ENCODE peak calls at places on chromosomes 5 and 9, in five cellular contexts. U is B cell, T is adrenal gland, C is colonic mucosa, V is GM10248. R is an unnamed sample.
A peak's percentile ranks its signal among the peaks of the same experiment; 100 is the strongest.

GRCh38 chr5:145776886-145777285 is 58.3 kb downstream of the PRELID2 start:
- DNase-seq in U (no peak), T (no peak), C (no peak), V (no peak), R (no peak)

GRCh38 chr5:179623906-179624741 is 653 bp upstream of the HNRNPH1 start:
- DNase-seq in U (no peak), T (peak; percentile 52), C (peak; percentile 38), V (peak; percentile 48), R (no peak)

GRCh38 chr5:160169326-160169725 is 50.1 kb upstream of the PWWP2A start:
- DNase-seq in U (no peak), T (no peak), C (no peak), V (no peak), R (no peak)

GRCh38 chr9:130638278-130639118 is 25.9 kb upstream of the PRDM12 start:
- DNase-seq in U (no peak), T (no peak), C (no peak), V (no peak), R (no peak)

GRCh38 chr9:137070201-137070905 is at the start of gene SAPCD2:
- DNase-seq in U (peak; percentile 89), T (peak; percentile 82), C (peak; percentile 89), V (peak; percentile 94), R (no peak)

GRCh38 chr5:150700600-150701377 is at the start of gene RBM22:
- DNase-seq in U (peak; percentile 91), T (peak; percentile 92), C (peak; percentile 95), V (peak; percentile 90), R (peak; percentile 44)

GRCh38 chr9:85484235-85484634 is 257.5 kb downstream of the AGTPBP1 start:
- DNase-seq in U (no peak), T (no peak), C (no peak), V (no peak), R (no peak)

GRCh38 chr9:76926324-76926731 is 20.4 kb upstream of the PRUNE2 start:
- DNase-seq in U (no peak), T (no peak), C (no peak), V (no peak), R (no peak)

GRCh38 chr9:119216891-119217290 is 152.3 kb downstream of the BRINP1 start:
- DNase-seq in U (no peak), T (peak; percentile 18), C (no peak), V (no peak), R (no peak)

GRCh38 chr5:6728011-6728794 is 15.0 kb downstream of the TENT4A start:
- DNase-seq in U (peak; percentile 58), T (no peak), C (no peak), V (peak; percentile 76), R (no peak)

GRCh38 chr9:71812385-71812784 is 44.1 kb upstream of the CEMIP2 start:
- DNase-seq in U (no peak), T (no peak), C (no peak), V (no peak), R (no peak)

GRCh38 chr9:34688329-34689161 is 2.5 kb downstream of the CCL19 start:
- DNase-seq in U (no peak), T (no peak), C (no peak), V (no peak), R (no peak)

GRCh38 chr5:152309926-152310450 is 95.1 kb downstream of the NMUR2 start:
- DNase-seq in U (no peak), T (no peak), C (no peak), V (no peak), R (no peak)

GRCh38 chr5:134490255-134490924 is 35.1 kb upstream of the JADE2 start:
- DNase-seq in U (no peak), T (no peak), C (no peak), V (no peak), R (no peak)

GRCh38 chr9:109323771-109324170 is 2.9 kb upstream of the EPB41L4B start:
- DNase-seq in U (no peak), T (no peak), C (no peak), V (no peak), R (no peak)

GRCh38 chr5:96883871-96884270 is 7.6 kb downstream of the ERAP2 start:
- DNase-seq in U (no peak), T (no peak), C (no peak), V (no peak), R (no peak)

GRCh38 chr5:124742983-124743533 is 3.4 kb downstream of the ZNF608 start:
- DNase-seq in U (no peak), T (no peak), C (no peak), V (no peak), R (peak; percentile 86)

GRCh38 chr5:172113036-172113435 is 75.0 kb downstream of the STK10 start:
- DNase-seq in U (no peak), T (no peak), C (no peak), V (no peak), R (no peak)

GRCh38 chr9:129140397-129141065 is 29.3 kb downstream of the PTPA start:
- DNase-seq in U (no peak), T (peak; percentile 53), C (peak; percentile 71), V (no peak), R (no peak)

GRCh38 chr5:80877592-80877991 is 82.6 kb upstream of the RASGRF2 start:
- DNase-seq in U (no peak), T (no peak), C (no peak), V (no peak), R (no peak)

GRCh38 chr5:68711311-68712200 is 382.3 kb upstream of the SLC30A5 start:
- DNase-seq in U (peak; percentile 26), T (no peak), C (no peak), V (peak; percentile 51), R (no peak)

GRCh38 chr5:151096001-151096373 is 15.2 kb upstream of the TNIP1 start:
- DNase-seq in U (no peak), T (no peak), C (peak; percentile 64), V (no peak), R (no peak)

GRCh38 chr5:75510417-75510835 is 1.0 kb downstream of the CERT1 start:
- DNase-seq in U (no peak), T (no peak), C (no peak), V (no peak), R (no peak)

GRCh38 chr9:77011973-77012817 is 7.3 kb upstream of the FOXB2 start:
- DNase-seq in U (peak; percentile 61), T (peak; percentile 40), C (peak; percentile 72), V (peak; percentile 68), R (no peak)

GRCh38 chr9:102631559-102631958 is 363.6 kb upstream of the CYLC2 start:
- DNase-seq in U (no peak), T (no peak), C (no peak), V (no peak), R (no peak)

GRCh38 chr5:155275214-155275613 is 261.7 kb downstream of the KIF4B start:
- DNase-seq in U (no peak), T (no peak), C (no peak), V (no peak), R (no peak)

GRCh38 chr5:28369418-28369817 is 1331.0 kb upstream of the CDH9 start:
- DNase-seq in U (no peak), T (no peak), C (no peak), V (no peak), R (no peak)

GRCh38 chr9:135249191-135249590 is 161.7 kb downstream of the OLFM1 start:
- DNase-seq in U (no peak), T (no peak), C (no peak), V (no peak), R (no peak)

GRCh38 chr9:83583151-83584014 is 39.6 kb upstream of the IDNK start:
- DNase-seq in U (peak; percentile 40), T (peak; percentile 23), C (peak; percentile 32), V (peak; percentile 40), R (no peak)

GRCh38 chr5:88829773-88830172 is 53.2 kb downstream of the MEF2C start:
- DNase-seq in U (no peak), T (no peak), C (no peak), V (no peak), R (no peak)

GRCh38 chr5:27315541-27316282 is 277.3 kb upstream of the CDH9 start:
- DNase-seq in U (no peak), T (no peak), C (no peak), V (no peak), R (no peak)

GRCh38 chr5:171623551-171624097 is 162.0 kb upstream of the SMIM23 start:
- DNase-seq in U (no peak), T (no peak), C (no peak), V (no peak), R (no peak)